ENCODE peak calls at places on chromosomes 13 and 19, in seven cellular contexts. C is neural progenitor cell, H is cardiac muscle cell, Q is astrocyte, O is gastrocnemius medialis, S is right atrium auricular region, E is breast epithelium. F is an unnamed sample.

GRCh38 chr19:38394488-38394887 is 6.0 kb downstream of the SPRED3 start:
- DNase-seq in C (peak), H (peak), Q (no peak), O (no peak), S (no peak), E (no peak), F (peak)

GRCh38 chr13:86986448-86986847 is 684.7 kb upstream of the SLITRK5 start:
- DNase-seq in C (peak), H (no peak), Q (peak), O (no peak), S (no peak), E (no peak), F (no peak)

GRCh38 chr19:2193807-2194206 is 30.1 kb downstream of the DOT1L start:
- DNase-seq in C (no peak), H (no peak), Q (no peak), O (no peak), S (no peak), E (no peak), F (no peak)

GRCh38 chr19:54684537-54684936 is 21.8 kb downstream of the LILRB4 start:
- DNase-seq in C (peak), H (peak), Q (peak), O (no peak), S (no peak), E (no peak), F (peak)

GRCh38 chr13:44605275-44605674 is 29.1 kb upstream of the TSC22D1 start:
- DNase-seq in C (no peak), H (peak), Q (no peak), O (no peak), S (no peak), E (no peak), F (no peak)

GRCh38 chr13:75481176-75482069 is 546 bp downstream of the TBC1D4 start:
- DNase-seq in C (peak), H (peak), Q (no peak), O (peak), S (no peak), E (no peak), F (no peak)

GRCh38 chr19:49887653-49888477 is 8.8 kb downstream of the IL4I1 start:
- DNase-seq in C (no peak), H (no peak), Q (no peak), O (no peak), S (no peak), E (no peak), F (no peak)

GRCh38 chr19:5103061-5103701 is 134.3 kb downstream of the KDM4B start:
- DNase-seq in C (no peak), H (peak), Q (peak), O (peak), S (peak), E (peak), F (no peak)

GRCh38 chr19:51798958-51799310 is 4.0 kb downstream of the FPR3 start:
- DNase-seq in C (no peak), H (no peak), Q (no peak), O (no peak), S (peak), E (no peak), F (no peak)

GRCh38 chr19:10111405-10111811 is at the start of gene P2RY11:
- DNase-seq in C (no peak), H (no peak), Q (no peak), O (no peak), S (no peak), E (no peak), F (no peak)

GRCh38 chr19:16379521-16380313 is 55.1 kb downstream of the KLF2 start:
- DNase-seq in C (no peak), H (no peak), Q (no peak), O (no peak), S (no peak), E (no peak), F (no peak)

GRCh38 chr13:65638572-65639168 is 1591.5 kb downstream of the PCDH9 start:
- DNase-seq in C (peak), H (peak), Q (peak), O (no peak), S (no peak), E (no peak), F (peak)

GRCh38 chr13:74039667-74040066 is 94.5 kb downstream of the KLF12 start:
- DNase-seq in C (no peak), H (no peak), Q (no peak), O (no peak), S (no peak), E (no peak), F (no peak)

GRCh38 chr19:18596752-18597157 is 8.2 kb downstream of the REX1BD start:
- DNase-seq in C (peak), H (peak), Q (no peak), O (no peak), S (peak), E (no peak), F (no peak)

GRCh38 chr13:65264066-65264465 is 1966.1 kb downstream of the PCDH9 start:
- DNase-seq in C (no peak), H (no peak), Q (no peak), O (no peak), S (no peak), E (no peak), F (no peak)

GRCh38 chr13:34358811-34359513 is 541.0 kb downstream of the RFC3 start:
- DNase-seq in C (no peak), H (peak), Q (peak), O (no peak), S (no peak), E (no peak), F (peak)

GRCh38 chr19:8423821-8424223 is 10.7 kb downstream of the MARCHF2 start:
- DNase-seq in C (no peak), H (peak), Q (peak), O (peak), S (peak), E (peak), F (peak)

GRCh38 chr19:10478903-10479384 is 24.2 kb downstream of the KEAP1 start:
- DNase-seq in C (peak), H (peak), Q (peak), O (peak), S (peak), E (peak), F (peak)

GRCh38 chr19:47399198-47399597 is 20.1 kb downstream of the MEIS3 start:
- DNase-seq in C (no peak), H (no peak), Q (no peak), O (no peak), S (no peak), E (no peak), F (no peak)

GRCh38 chr19:45151821-45152503 is 8.8 kb downstream of the NKPD1 start:
- DNase-seq in C (peak), H (no peak), Q (no peak), O (no peak), S (no peak), E (no peak), F (no peak)

GRCh38 chr13:45393941-45394570 is 24.1 kb downstream of the SLC25A30 start:
- DNase-seq in C (peak), H (peak), Q (peak), O (peak), S (no peak), E (no peak), F (no peak)

GRCh38 chr19:30224689-30225606 is 147.2 kb upstream of the ZNF536 start:
- DNase-seq in C (peak), H (peak), Q (no peak), O (no peak), S (no peak), E (no peak), F (no peak)

GRCh38 chr13:33958964-33959363 is 141.0 kb downstream of the RFC3 start:
- DNase-seq in C (no peak), H (no peak), Q (no peak), O (no peak), S (no peak), E (no peak), F (no peak)

GRCh38 chr19:52724701-52725514 is 9.9 kb downstream of the ZNF611 start:
- DNase-seq in C (no peak), H (no peak), Q (no peak), O (no peak), S (no peak), E (no peak), F (no peak)

GRCh38 chr19:1422943-1423342 is 15.3 kb upstream of the RPS15 start:
- DNase-seq in C (no peak), H (no peak), Q (no peak), O (no peak), S (no peak), E (no peak), F (no peak)

GRCh38 chr13:110942248-110942981 is 27.5 kb upstream of the ANKRD10 start:
- DNase-seq in C (no peak), H (no peak), Q (peak), O (no peak), S (no peak), E (no peak), F (no peak)

GRCh38 chr13:25292301-25292700 is 5.0 kb upstream of the MTMR6 start:
- DNase-seq in C (no peak), H (peak), Q (peak), O (no peak), S (no peak), E (no peak), F (peak)

GRCh38 chr19:3608079-3608641 is 1.5 kb upstream of the TBXA2R start:
- DNase-seq in C (no peak), H (no peak), Q (no peak), O (no peak), S (no peak), E (no peak), F (no peak)
- H3K27ac ChIP-seq in C (no peak), H (no peak), Q (no peak), O (peak), S (peak), E (no peak), F (no peak)

GRCh38 chr19:34904521-34904845 is 22.2 kb upstream of the ZNF30 start:
- DNase-seq in C (no peak), H (no peak), Q (no peak), O (no peak), S (no peak), E (no peak), F (no peak)

GRCh38 chr19:34900245-34900644 is 26.5 kb upstream of the ZNF30 start:
- DNase-seq in C (no peak), H (no peak), Q (no peak), O (no peak), S (no peak), E (no peak), F (no peak)

DNA sequence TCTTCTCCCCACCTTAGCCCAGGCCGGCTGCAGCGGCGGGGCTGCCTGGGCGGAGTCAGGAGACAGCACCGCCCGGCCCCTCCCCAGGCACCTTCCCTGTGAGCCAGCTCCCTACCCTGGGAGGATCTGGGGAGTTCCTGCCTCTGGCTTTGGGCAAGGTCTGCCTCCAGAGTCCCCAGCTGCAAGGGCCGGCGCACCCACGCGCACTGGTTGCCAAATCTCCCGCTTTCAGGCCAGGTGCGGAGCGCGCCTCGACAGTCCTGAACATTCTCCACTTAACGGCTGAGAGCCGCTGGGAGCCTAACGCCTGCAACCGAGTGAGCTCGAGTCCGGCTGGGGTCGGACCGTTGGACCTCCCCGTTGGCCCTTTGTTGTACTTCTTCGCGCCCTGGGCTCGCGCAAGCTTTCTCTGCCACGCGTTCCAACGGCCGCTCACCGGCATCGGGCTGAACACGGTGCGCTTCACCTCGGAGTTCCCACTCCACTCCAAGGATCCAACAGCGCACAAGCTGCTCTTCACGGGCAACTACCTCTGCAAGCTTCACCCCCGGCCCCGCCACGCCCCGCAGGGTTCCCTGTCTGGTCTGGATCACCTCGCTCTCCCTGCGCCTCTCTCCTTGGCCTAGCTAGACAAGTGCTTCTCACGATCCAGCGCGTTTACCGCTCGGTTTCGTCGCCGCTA is 21.7 kb upstream of the ZNF30 start:
- DNase-seq in C (peak), H (no peak), Q (no peak), O (no peak), S (no peak), E (no peak), F (no peak)
- H3K4me3 ChIP-seq in C (peak), H (no peak), Q (no peak), O (no peak), S (peak), E (no peak), F (no peak)

GRCh38 chr13:95512957-95513356 is 39.6 kb upstream of the CLDN10 start:
- DNase-seq in C (no peak), H (no peak), Q (no peak), O (no peak), S (no peak), E (no peak), F (no peak)

GRCh38 chr13:95516021-95516420 is 36.5 kb upstream of the CLDN10 start:
- DNase-seq in C (no peak), H (no peak), Q (no peak), O (no peak), S (no peak), E (no peak), F (no peak)

GRCh38 chr13:95510950-95511349 is 41.6 kb upstream of the CLDN10 start:
- DNase-seq in C (no peak), H (no peak), Q (no peak), O (no peak), S (no peak), E (no peak), F (no peak)

GRCh38 chr13:95512424-95512823 is 40.1 kb upstream of the CLDN10 start:
- DNase-seq in C (no peak), H (no peak), Q (no peak), O (no peak), S (no peak), E (no peak), F (no peak)

DNA sequence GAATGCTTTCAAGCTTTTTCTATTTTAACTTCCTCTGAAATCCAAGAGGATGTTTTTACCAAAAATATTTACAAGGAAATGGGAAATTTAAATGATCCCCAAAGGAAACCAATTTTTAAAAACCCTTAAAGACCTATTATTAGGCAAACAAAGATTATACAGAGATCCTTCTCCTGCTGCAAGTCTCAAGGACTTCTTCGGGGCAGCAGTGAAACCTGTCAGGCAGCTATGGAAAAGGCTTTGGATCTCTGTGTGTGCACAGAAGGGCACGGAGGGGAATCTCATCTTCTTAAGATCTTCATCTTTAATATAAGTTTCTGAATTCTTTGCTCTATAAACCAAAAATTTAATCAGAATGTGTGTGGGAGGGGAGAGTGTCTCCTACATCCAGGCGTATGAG is 36.0 kb upstream of the CLDN10 start:
- DNase-seq in C (no peak), H (no peak), Q (no peak), O (no peak), S (no peak), E (no peak), F (no peak)
- H3K27ac ChIP-seq in C (no peak), H (no peak), Q (no peak), O (no peak), S (no peak), E (no peak), F (no peak)

DNA sequence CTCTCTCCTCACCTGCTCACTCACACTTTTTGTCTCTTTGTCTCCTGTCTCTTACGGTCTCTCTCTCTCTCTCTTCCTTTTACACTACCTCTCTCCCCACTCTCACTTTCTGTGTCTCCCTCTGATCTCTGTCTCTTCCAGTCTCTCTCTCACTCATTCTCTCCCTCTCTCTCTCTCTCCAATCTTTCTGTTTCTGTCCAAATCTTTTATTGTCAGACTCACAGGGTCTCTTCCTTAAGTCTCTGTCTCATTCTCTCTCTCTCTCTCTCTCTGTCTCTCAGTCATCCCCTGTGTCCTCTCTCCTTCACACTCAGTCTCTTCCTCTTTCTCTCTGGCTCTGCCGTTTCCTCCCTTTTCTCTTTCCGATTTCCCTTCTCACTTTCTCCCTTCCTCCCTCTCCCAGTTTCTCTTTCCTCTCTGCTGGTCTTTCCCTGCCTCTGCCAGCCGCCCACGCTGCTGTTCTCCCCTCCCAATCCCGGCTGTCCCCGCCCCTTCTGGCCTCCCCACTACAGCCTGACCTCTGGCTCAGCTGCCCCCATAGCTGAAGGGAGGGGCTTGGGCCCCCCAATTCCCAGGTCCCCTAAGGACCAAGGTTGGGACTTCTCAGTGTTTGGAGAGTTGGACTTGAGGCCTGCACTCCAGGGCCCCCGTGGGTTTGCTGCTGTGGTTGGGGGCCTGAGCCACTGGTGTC is at the start of gene PLEKHA4:
- DNase-seq in C (peak), H (peak), Q (no peak), O (no peak), S (peak), E (no peak), F (no peak)
- H3K4me3 ChIP-seq in C (peak), H (no peak), Q (peak), O (peak), S (peak), E (peak), F (peak)

GRCh38 chr13:47679391-47679790 is 321.7 kb downstream of the SUCLA2 start:
- DNase-seq in C (no peak), H (peak), Q (peak), O (no peak), S (no peak), E (no peak), F (peak)

GRCh38 chr13:47678201-47678963 is 322.7 kb downstream of the SUCLA2 start:
- DNase-seq in C (peak), H (no peak), Q (peak), O (no peak), S (no peak), E (no peak), F (peak)

GRCh38 chr13:47675871-47676270 is 325.2 kb downstream of the SUCLA2 start:
- DNase-seq in C (no peak), H (no peak), Q (no peak), O (no peak), S (no peak), E (no peak), F (no peak)

DNA sequence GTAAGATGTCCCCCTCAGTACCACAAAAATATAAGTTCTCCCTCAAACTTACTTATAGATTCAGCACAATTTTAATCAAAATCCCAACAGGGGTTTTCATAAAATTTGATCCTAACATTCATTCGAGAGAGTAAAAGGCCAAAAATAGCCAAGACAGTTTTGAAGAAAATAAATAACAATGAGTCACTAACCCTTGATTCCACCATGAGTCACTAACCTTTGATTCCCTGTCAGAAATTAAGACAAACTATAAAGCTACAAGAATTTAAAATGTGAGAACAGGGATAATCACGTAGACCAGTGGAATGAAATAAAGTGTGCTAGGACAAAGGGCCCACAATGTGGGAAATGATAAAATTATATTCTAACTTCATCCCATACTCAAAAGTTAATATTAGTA is 320.3 kb downstream of the SUCLA2 start:
- DNase-seq in C (no peak), H (peak), Q (peak), O (no peak), S (no peak), E (no peak), F (no peak)
- H3K27ac ChIP-seq in C (no peak), H (no peak), Q (no peak), O (no peak), S (no peak), E (no peak), F (peak)

GRCh38 chr19:6768236-6768785 is 1.1 kb upstream of the SH2D3A start:
- DNase-seq in C (no peak), H (no peak), Q (no peak), O (no peak), S (no peak), E (no peak), F (no peak)

GRCh38 chr19:6767357-6768235 is at the start of gene SH2D3A:
- DNase-seq in C (peak), H (peak), Q (no peak), O (no peak), S (no peak), E (peak), F (peak)

GRCh38 chr19:6766357-6767080 is 716 bp downstream of the SH2D3A start:
- DNase-seq in C (no peak), H (no peak), Q (no peak), O (no peak), S (no peak), E (no peak), F (no peak)

GRCh38 chr19:6765738-6766356 is 1.4 kb downstream of the SH2D3A start:
- DNase-seq in C (no peak), H (no peak), Q (no peak), O (no peak), S (no peak), E (peak), F (no peak)

GRCh38 chr19:6767081-6767356 is 216 bp downstream of the SH2D3A start:
- DNase-seq in C (peak), H (no peak), Q (no peak), O (no peak), S (no peak), E (no peak), F (no peak)
- H3K4me3 ChIP-seq in C (peak), H (peak), Q (no peak), O (peak), S (peak), E (peak), F (no peak)

GRCh38 chr13:114234266-114234644 is 442 bp upstream of the CDC16 start:
- DNase-seq in C (no peak), H (no peak), Q (no peak), O (no peak), S (no peak), E (no peak), F (no peak)
- H3K27ac ChIP-seq in C (no peak), H (peak), Q (no peak), O (peak), S (peak), E (peak), F (no peak)

F was measured in brain microvascular endothelial cell.